ENCODE peak calls at places on chromosome 16, in five cellular contexts. Z, H, V, T and G are unnamed samples.
A peak's percentile ranks its signal among the peaks of the same experiment; 100 is the strongest.

GRCh38 chr16:69396187-69397061 is 10.6 kb upstream of the TERF2 start:
- DNase-seq in Z (no peak), V (peak; percentile 83), T (peak; percentile 78), H (peak; percentile 95), G (peak; percentile 83)

GRCh38 chr16:87418216-87418615 is 26.1 kb downstream of the MAP1LC3B start:
- DNase-seq in T (no peak), H (no peak), Z (no peak), V (no peak), G (no peak)

GRCh38 chr16:27967169-27967568 is 96.3 kb downstream of the GSG1L start:
- DNase-seq in V (no peak), T (no peak), Z (no peak), H (no peak), G (no peak)

GRCh38 chr16:82603784-82604411 is 22.9 kb upstream of the CDH13 start:
- DNase-seq in T (peak; percentile 35), H (peak; percentile 73), V (no peak), Z (no peak), G (peak; percentile 29)

GRCh38 chr16:68732068-68732680 is 4.9 kb upstream of the CDH1 start:
- DNase-seq in V (peak; percentile 34), T (peak; percentile 93), H (peak; percentile 74), Z (peak; percentile 94), G (peak; percentile 93)

GRCh38 chr16:3716831-3717234 is 491 bp downstream of the TRAP1 start:
- DNase-seq in Z (no peak), H (peak; percentile 42), T (no peak), V (peak; percentile 61), G (peak; percentile 44)

GRCh38 chr16:85206472-85207356 is 94.4 kb upstream of the CIBAR2 start:
- DNase-seq in Z (peak; percentile 76), V (peak; percentile 89), H (peak; percentile 81), T (peak; percentile 45), G (peak; percentile 60)

GRCh38 chr16:87895641-87896141 is 26.4 kb upstream of the SLC7A5 start:
- DNase-seq in T (peak; percentile 37), H (no peak), V (no peak), Z (no peak), G (peak; percentile 34)

GRCh38 chr16:2584742-2585650 is 47.2 kb downstream of the PDPK1 start:
- DNase-seq in V (no peak), T (no peak), H (no peak), Z (peak; percentile 46), G (no peak)

GRCh38 chr16:2070576-2071453 is 23.0 kb downstream of the TSC2 start:
- DNase-seq in H (no peak), T (no peak), Z (no peak), V (no peak), G (no peak)

GRCh38 chr16:84225126-84225525 is 14.7 kb downstream of the KCNG4 start:
- DNase-seq in V (no peak), Z (no peak), T (no peak), H (no peak), G (no peak)

GRCh38 chr16:80260906-80261311 is 279.9 kb upstream of the DYNLRB2 start:
- DNase-seq in V (no peak), Z (peak; percentile 60), H (peak; percentile 12), T (no peak), G (peak; percentile 67)

GRCh38 chr16:24728891-24729242 is 584 bp upstream of the TNRC6A start:
- DNase-seq in H (no peak), V (no peak), Z (no peak), T (no peak), G (no peak)

GRCh38 chr16:21159281-21159951 is 942 bp downstream of the LDAF1 start:
- DNase-seq in H (peak; percentile 43), V (no peak), T (peak; percentile 67), Z (peak; percentile 69), G (peak; percentile 63)

GRCh38 chr16:21037168-21037567 is 113.5 kb downstream of the DNAH3 start:
- DNase-seq in V (no peak), T (no peak), H (no peak), Z (no peak), G (no peak)

GRCh38 chr16:81905277-81905676 is 106.0 kb downstream of the SDR42E1 start:
- DNase-seq in Z (no peak), H (no peak), T (no peak), V (no peak), G (no peak)

GRCh38 chr16:49773534-49774486 is 82.1 kb downstream of the ZNF423 start:
- DNase-seq in V (no peak), T (no peak), H (no peak), Z (no peak), G (no peak)

GRCh38 chr16:10114411-10114810 is 67.8 kb downstream of the GRIN2A start:
- DNase-seq in Z (no peak), T (no peak), H (no peak), V (no peak), G (no peak)

GRCh38 chr16:76913046-76913445 is 277.9 kb upstream of the MON1B start:
- DNase-seq in H (no peak), Z (no peak), V (no peak), T (no peak), G (no peak)

GRCh38 chr16:635573-636205 is 416 bp downstream of the METTL26 start:
- DNase-seq in V (no peak), Z (peak; percentile 80), T (no peak), H (no peak), G (no peak)

GRCh38 chr16:71796501-71796900 is 12.1 kb downstream of the AP1G1 start:
- DNase-seq in V (no peak), T (no peak), H (no peak), Z (no peak), G (no peak)

GRCh38 chr16:84043486-84044107 is 1.0 kb upstream of the SLC38A8 start:
- DNase-seq in V (no peak), Z (peak; percentile 27), H (no peak), T (no peak), G (no peak)

GRCh38 chr16:13845232-13845631 is 74.7 kb upstream of the ERCC4 start:
- DNase-seq in T (no peak), Z (no peak), H (no peak), V (no peak), G (no peak)

GRCh38 chr16:31274831-31275816 is 15.3 kb downstream of the ITGAM start:
- DNase-seq in Z (no peak), V (no peak), H (no peak), T (no peak), G (no peak)

GRCh38 chr16:86508028-86508946 is 2.0 kb upstream of the FOXF1 start:
- DNase-seq in H (no peak), Z (no peak), V (no peak), T (no peak), G (no peak)

GRCh38 chr16:5393070-5393469 is 295.5 kb upstream of the EEF2KMT start:
- DNase-seq in H (no peak), T (no peak), V (no peak), Z (no peak), G (no peak)

GRCh38 chr16:5396880-5397279 is 299.3 kb upstream of the EEF2KMT start:
- DNase-seq in Z (no peak), H (no peak), T (no peak), V (no peak), G (no peak)

GRCh38 chr16:5398203-5398602 is 300.6 kb upstream of the EEF2KMT start:
- DNase-seq in H (no peak), T (no peak), Z (no peak), V (no peak), G (no peak)
- H3K9me3 ChIP-seq in H (no peaks in the 10 kb centered on the region), T (no peaks in the 10 kb centered on the region), Z (no peaks in the 10 kb centered on the region), V (no peaks in the 10 kb centered on the region), G (no peaks in the 10 kb centered on the region)

GRCh38 chr16:29943846-29944669 is 17.8 kb upstream of the TMEM219 start:
- DNase-seq in Z (peak; percentile 75), T (peak; percentile 41), V (no peak), H (peak; percentile 91), G (peak; percentile 79)
- TF ChIP-seq CTCF in Z (no peak), T (no peak), V (no peak), H (peak; percentile 41), G (no peak)

DNA sequence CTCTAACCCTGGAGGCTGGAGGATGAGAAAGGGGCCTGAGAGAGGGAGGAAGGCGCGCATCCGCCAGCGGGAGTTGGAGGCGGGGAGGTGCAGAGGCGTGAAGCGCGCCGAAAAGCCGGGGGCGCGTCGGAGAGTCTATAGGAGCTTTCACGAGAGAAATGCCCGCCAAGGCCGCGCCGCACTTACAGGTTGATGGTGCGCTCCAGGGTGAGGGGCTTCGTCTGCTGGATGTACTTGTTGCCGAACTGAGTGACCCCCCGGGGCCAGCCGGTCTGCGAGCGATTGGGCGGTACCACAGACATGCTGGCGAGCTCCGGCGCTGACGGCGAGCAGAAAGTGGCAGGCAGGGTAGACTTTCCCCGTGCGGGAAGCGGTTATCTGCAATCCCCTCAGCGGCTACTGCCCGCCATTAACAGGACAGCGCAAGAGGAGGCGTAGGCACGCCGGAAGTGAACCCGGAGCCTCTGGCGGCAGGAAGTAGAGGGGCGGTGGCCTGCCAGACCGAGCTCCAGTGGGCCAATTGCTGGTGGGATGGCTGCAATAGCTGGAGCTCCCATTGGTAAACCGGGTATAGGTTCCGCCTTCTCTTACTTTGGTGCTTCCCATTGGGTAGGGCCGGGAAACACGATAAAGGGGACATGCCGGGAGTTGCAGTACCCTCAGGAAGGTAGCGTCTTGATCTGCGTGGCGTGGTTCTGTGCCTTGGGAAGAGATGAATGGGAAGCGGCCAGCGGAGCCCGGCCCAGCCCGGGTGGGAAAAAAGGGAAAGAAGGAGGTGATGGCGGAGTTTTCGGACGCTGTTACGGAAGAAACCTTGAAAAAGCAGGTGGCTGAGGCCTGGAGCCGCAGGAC is at the start of the genes NUDT21 and OGFOD1:
- DNase-seq in V (peak; percentile 96), T (peak; percentile 94), H (peak; percentile 98), Z (peak; percentile 97), G (peak; percentile 95)
- H3K4me1 ChIP-seq in V (no peaks in the 10 kb centered on the region), T (peaks cover 50% of the 10 kb centered on the region), H (peaks cover 26% of the 10 kb centered on the region), Z (peaks cover 29% of the 10 kb centered on the region), G (peaks cover 24% of the 10 kb centered on the region)

GRCh38 chr16:61480250-61480649 is 556.0 kb downstream of the CDH8 start:
- DNase-seq in V (no peak), T (no peak), H (no peak), Z (no peak), G (no peak)
- H3K9me3 ChIP-seq in V (no peaks in the 10 kb centered on the region), T (no peaks in the 10 kb centered on the region), H (no peaks in the 10 kb centered on the region), Z (peaks cover 11% of the 10 kb centered on the region), G (peaks cover 5% of the 10 kb centered on the region)

DNA sequence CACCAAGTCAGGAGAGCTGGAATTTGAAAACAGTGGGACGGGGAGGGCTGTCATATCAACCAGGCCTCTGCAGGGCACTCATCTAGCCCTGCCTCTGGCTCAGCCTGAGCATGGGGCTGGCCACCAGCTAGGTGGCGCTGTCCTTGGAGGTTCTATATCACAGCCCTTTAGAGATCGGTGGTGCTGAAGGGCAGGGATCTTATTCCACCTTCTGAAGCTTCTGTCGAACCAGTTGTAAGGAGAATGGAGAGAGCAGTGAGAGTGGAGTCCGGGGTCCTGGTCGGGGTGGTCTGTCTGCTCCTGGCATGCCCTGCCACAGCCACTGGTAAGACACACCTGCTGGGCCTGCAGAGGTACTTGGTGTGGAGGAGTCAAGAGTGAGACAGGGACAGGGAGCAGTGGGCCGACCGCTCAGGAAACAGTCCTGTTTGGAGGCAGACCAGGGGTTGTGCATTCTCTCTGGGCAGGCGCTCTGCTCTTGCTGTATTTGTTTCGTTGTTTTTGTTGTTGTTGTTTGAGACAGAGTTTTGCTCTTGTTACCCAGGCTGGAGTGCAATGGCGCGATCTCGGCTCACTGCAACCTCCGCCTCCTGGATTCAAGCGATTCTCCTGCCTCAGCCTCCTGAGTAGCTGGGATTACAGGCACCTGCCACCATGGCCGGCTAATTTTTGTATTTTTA is at the start of gene CES3:
- DNase-seq in H (peak; percentile 84), V (peak; percentile 85), Z (peak; percentile 88), T (peak; percentile 71), G (peak; percentile 89)
- TF ChIP-seq CTCF in H (peak; percentile 67), V (peak; percentile 95), Z (peak; percentile 81), T (peak; percentile 50), G (peak; percentile 93)